ENCODE peak calls at places on chromosome 11, in four cellular contexts. One of them, this sample, is unnamed.

GRCh38 chr11:94762208-94762607 is 5.9 kb upstream of the AMOTL1 start:
- DNase-seq in heart left ventricle: no peak
- DNase-seq in heart right ventricle: no peak
- DNase-seq in sigmoid colon: no peak
- DNase-seq in this sample: no peak

GRCh38 chr11:120446802-120447201 is 64.7 kb upstream of the GRIK4 start:
- DNase-seq in heart left ventricle: no peak
- DNase-seq in heart right ventricle: no peak
- DNase-seq in sigmoid colon: no peak
- DNase-seq in this sample: no peak

GRCh38 chr11:81870066-81870412 is 863.6 kb downstream of the FAM181B start:
- DNase-seq in heart left ventricle: no peak
- DNase-seq in heart right ventricle: no peak
- DNase-seq in sigmoid colon: no peak
- DNase-seq in this sample: no peak

GRCh38 chr11:7597620-7598019 is 75.7 kb downstream of the CYB5R2 start:
- DNase-seq in heart left ventricle: no peak
- DNase-seq in heart right ventricle: no peak
- DNase-seq in sigmoid colon: no peak
- DNase-seq in this sample: no peak

GRCh38 chr11:122723576-122723975 is 68.1 kb downstream of the UBASH3B start:
- DNase-seq in heart left ventricle: no peak
- DNase-seq in heart right ventricle: no peak
- DNase-seq in sigmoid colon: peak; percentile 30
- DNase-seq in this sample: no peak

GRCh38 chr11:17173332-17173731 is 34.5 kb downstream of the PIK3C2A start:
- DNase-seq in heart left ventricle: no peak
- DNase-seq in heart right ventricle: no peak
- DNase-seq in sigmoid colon: no peak
- DNase-seq in this sample: no peak

GRCh38 chr11:134792044-134792443 is 380.0 kb upstream of the B3GAT1 start:
- DNase-seq in heart left ventricle: no peak
- DNase-seq in heart right ventricle: no peak
- DNase-seq in sigmoid colon: no peak
- DNase-seq in this sample: no peak

GRCh38 chr11:85154294-85154693 is 472.9 kb downstream of the DLG2 start:
- DNase-seq in heart left ventricle: no peak
- DNase-seq in heart right ventricle: no peak
- DNase-seq in sigmoid colon: no peak
- DNase-seq in this sample: no peak

GRCh38 chr11:78922886-78923625 is 348.4 kb upstream of the NARS2 start:
- DNase-seq in heart left ventricle: no peak
- DNase-seq in heart right ventricle: no peak
- DNase-seq in sigmoid colon: no peak
- DNase-seq in this sample: no peak

GRCh38 chr11:75101424-75102128 is 4.9 kb upstream of the OR2AT4 start:
- DNase-seq in heart left ventricle: no peak
- DNase-seq in heart right ventricle: no peak
- DNase-seq in sigmoid colon: no peak
- DNase-seq in this sample: no peak

GRCh38 chr11:5992604-5993251 is 5.9 kb upstream of the OR52L1 start:
- DNase-seq in heart left ventricle: no peak
- DNase-seq in heart right ventricle: no peak
- DNase-seq in sigmoid colon: no peak
- DNase-seq in this sample: no peak

GRCh38 chr11:58301576-58301975 is 33.5 kb upstream of the OR10W1 start:
- DNase-seq in heart left ventricle: no peak
- DNase-seq in heart right ventricle: no peak
- DNase-seq in sigmoid colon: no peak
- DNase-seq in this sample: no peak

GRCh38 chr11:112128483-112129121 is 35.3 kb downstream of the IL18 start:
- DNase-seq in heart left ventricle: no peak
- DNase-seq in heart right ventricle: no peak
- DNase-seq in sigmoid colon: peak; percentile 68
- DNase-seq in this sample: peak; percentile 70
- H3K27ac ChIP-seq in heart left ventricle: peak overlapping the region; percentile 34
- H3K27ac ChIP-seq in heart right ventricle: no peak overlapping the region
- H3K27ac ChIP-seq in sigmoid colon: no peak overlapping the region
- H3K27ac ChIP-seq in this sample: peak overlapping the region; percentile 67

GRCh38 chr11:36431429-36432092 is 78.5 kb downstream of the TRAF6 start:
- DNase-seq in heart left ventricle: peak; percentile 73
- DNase-seq in heart right ventricle: peak; percentile 39
- DNase-seq in sigmoid colon: peak; percentile 90
- DNase-seq in this sample: no peak
- TF ChIP-seq CTCF in heart left ventricle: no peak
- TF ChIP-seq CTCF in heart right ventricle: no peak
- TF ChIP-seq CTCF in sigmoid colon: no peak
- TF ChIP-seq CTCF in this sample: no peak

GRCh38 chr11:1573077-1573846 is 1.2 kb upstream of the DUSP8 start:
- DNase-seq in heart left ventricle: no peak
- DNase-seq in heart right ventricle: no peak
- DNase-seq in sigmoid colon: peak; percentile 74
- DNase-seq in this sample: peak; percentile 70
- H3K4me3 ChIP-seq in heart left ventricle: peak overlapping the region; percentile 78
- H3K4me3 ChIP-seq in heart right ventricle: peak overlapping the region; percentile 68
- H3K4me3 ChIP-seq in sigmoid colon: no peak overlapping the region
- H3K4me3 ChIP-seq in this sample: peak overlapping the region; percentile 82

DNA sequence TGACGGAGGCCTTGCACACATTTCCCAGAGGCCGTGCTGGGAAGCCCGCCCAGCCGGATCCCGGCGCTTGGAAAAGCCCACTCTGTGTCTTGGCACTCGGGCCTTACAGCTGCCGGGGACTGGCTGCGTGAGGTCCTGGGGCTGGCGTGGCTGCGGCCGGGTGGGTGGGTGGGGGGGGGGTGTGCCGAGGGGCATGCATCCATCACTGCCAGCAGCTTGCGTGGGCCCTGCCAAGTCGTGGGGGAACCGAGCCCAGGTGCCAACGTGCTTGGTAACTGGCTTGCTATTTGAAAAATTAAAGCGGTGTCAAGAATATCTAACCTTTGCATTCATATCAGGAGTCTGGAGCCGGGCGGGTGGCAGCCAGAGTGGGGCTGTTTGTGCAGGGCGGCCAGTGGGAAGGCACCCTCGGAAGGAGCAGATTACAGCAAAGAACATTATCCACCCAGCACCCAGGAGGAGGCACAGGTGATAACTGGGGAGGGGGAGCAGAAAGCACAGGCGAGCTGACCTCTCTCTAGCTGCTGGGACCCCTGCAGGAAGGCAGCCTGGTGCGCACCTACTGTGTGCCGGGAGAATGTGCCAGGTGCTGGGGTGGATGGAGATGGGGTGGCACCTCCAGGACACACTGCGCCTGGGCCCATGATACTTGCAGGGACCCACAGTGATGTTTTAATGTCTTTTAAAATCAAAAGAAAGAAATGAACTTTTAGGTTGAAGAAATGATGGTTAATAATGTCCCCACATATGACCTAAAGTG is 28.5 kb upstream of the SMIM38 start:
- DNase-seq in heart left ventricle: peak; percentile 58
- DNase-seq in heart right ventricle: peak; percentile 46
- DNase-seq in sigmoid colon: no peak
- DNase-seq in this sample: peak; percentile 25
- H3K27ac ChIP-seq in heart left ventricle: no peak overlapping the region
- H3K27ac ChIP-seq in heart right ventricle: no peak overlapping the region
- H3K27ac ChIP-seq in sigmoid colon: no peak overlapping the region
- H3K27ac ChIP-seq in this sample: no peak overlapping the region

GRCh38 chr11:69909561-69910518 is 90.6 kb upstream of the FGF3 start:
- DNase-seq in heart left ventricle: peak; percentile 41
- DNase-seq in heart right ventricle: no peak
- DNase-seq in sigmoid colon: peak; percentile 64
- DNase-seq in this sample: no peak
- TF ChIP-seq CTCF in heart left ventricle: peak; percentile 55
- TF ChIP-seq CTCF in heart right ventricle: peak; percentile 59
- TF ChIP-seq CTCF in sigmoid colon: peak; percentile 44
- TF ChIP-seq CTCF in this sample: peak; percentile 61

GRCh38 chr11:124717786-124718634 is 21.7 kb upstream of the NRGN start:
- DNase-seq in heart left ventricle: peak; percentile 73
- DNase-seq in heart right ventricle: peak; percentile 32
- DNase-seq in sigmoid colon: no peak
- DNase-seq in this sample: no peak
- H3K4me3 ChIP-seq in heart left ventricle: peak overlapping the region; percentile 27
- H3K4me3 ChIP-seq in heart right ventricle: peak overlapping the region; percentile 33
- H3K4me3 ChIP-seq in sigmoid colon: peak overlapping the region; percentile 8
- H3K4me3 ChIP-seq in this sample: peak overlapping the region; percentile 58

GRCh38 chr11:47918882-47919495 is 61.4 kb upstream of the PTPRJ start:
- DNase-seq in heart left ventricle: no peak
- DNase-seq in heart right ventricle: no peak
- DNase-seq in sigmoid colon: no peak
- DNase-seq in this sample: no peak
- H3K27ac ChIP-seq in heart left ventricle: peak overlapping the region; percentile 81
- H3K27ac ChIP-seq in heart right ventricle: no peak overlapping the region
- H3K27ac ChIP-seq in sigmoid colon: peak overlapping the region; percentile 70
- H3K27ac ChIP-seq in this sample: no peak overlapping the region

GRCh38 chr11:42766191-42766590 is 545.6 kb upstream of the API5 start:
- DNase-seq in heart left ventricle: no peak
- DNase-seq in heart right ventricle: no peak
- DNase-seq in sigmoid colon: no peak
- DNase-seq in this sample: no peak

GRCh38 chr11:42764936-42765335 is 546.9 kb upstream of the API5 start:
- DNase-seq in heart left ventricle: no peak
- DNase-seq in heart right ventricle: no peak
- DNase-seq in sigmoid colon: no peak
- DNase-seq in this sample: no peak

GRCh38 chr11:42768576-42768975 is 543.2 kb upstream of the API5 start:
- DNase-seq in heart left ventricle: no peak
- DNase-seq in heart right ventricle: no peak
- DNase-seq in sigmoid colon: no peak
- DNase-seq in this sample: no peak

GRCh38 chr11:42772886-42773285 is 538.9 kb upstream of the API5 start:
- DNase-seq in heart left ventricle: no peak
- DNase-seq in heart right ventricle: no peak
- DNase-seq in sigmoid colon: no peak
- DNase-seq in this sample: no peak

GRCh38 chr11:42770444-42771065 is 541.2 kb upstream of the API5 start:
- DNase-seq in heart left ventricle: peak; percentile 17
- DNase-seq in heart right ventricle: no peak
- DNase-seq in sigmoid colon: no peak
- DNase-seq in this sample: no peak
- TF ChIP-seq CTCF in heart left ventricle: peak; percentile 68
- TF ChIP-seq CTCF in heart right ventricle: peak; percentile 75
- TF ChIP-seq CTCF in sigmoid colon: peak; percentile 28
- TF ChIP-seq CTCF in this sample: peak; percentile 78

GRCh38 chr11:114010931-114011330 is 36.0 kb downstream of the HTR3A start:
- DNase-seq in heart left ventricle: no peak
- DNase-seq in heart right ventricle: no peak
- DNase-seq in sigmoid colon: no peak
- DNase-seq in this sample: no peak
- H3K4me3 ChIP-seq in heart left ventricle: no peak overlapping the region
- H3K4me3 ChIP-seq in heart right ventricle: no peak overlapping the region
- H3K4me3 ChIP-seq in sigmoid colon: no peak overlapping the region
- H3K4me3 ChIP-seq in this sample: no peak overlapping the region